ENCODE peak calls at places on chromosome 1, in five cellular contexts. F, U, T, I and J are unnamed samples.

GRCh38 chr1:25647863-25648262 is 31.3 kb downstream of the MAN1C1 start:
- DNase-seq in F (peak), U (no peak), T (no peak), I (no peak), J (peak)

GRCh38 chr1:91717839-91718238 is 168.1 kb downstream of the TGFBR3 start:
- DNase-seq in F (no peak), U (no peak), T (no peak), I (no peak), J (no peak)

GRCh38 chr1:81582467-81582986 is 218.2 kb upstream of the ADGRL2 start:
- DNase-seq in F (no peak), U (no peak), T (no peak), I (no peak), J (no peak)

GRCh38 chr1:56672579-56672978 is 27.5 kb downstream of the PRKAA2 start:
- DNase-seq in F (no peak), U (no peak), T (no peak), I (no peak), J (no peak)

GRCh38 chr1:246569248-246570238 is 3.3 kb downstream of the CNST start:
- DNase-seq in F (no peak), U (peak), T (peak), I (no peak), J (no peak)

GRCh38 chr1:177925006-177925405 is 44.9 kb downstream of the SEC16B start:
- DNase-seq in F (no peak), U (no peak), T (no peak), I (no peak), J (no peak)

GRCh38 chr1:38589036-38589435 is 270.5 kb downstream of the RRAGC start:
- DNase-seq in F (no peak), U (peak), T (no peak), I (no peak), J (no peak)

GRCh38 chr1:15290382-15290781 is 43.4 kb downstream of the FHAD1 start:
- DNase-seq in F (no peak), U (peak), T (peak), I (no peak), J (no peak)

GRCh38 chr1:109395602-109396512 is 1.9 kb downstream of the SORT1 start:
- DNase-seq in F (no peak), U (no peak), T (peak), I (no peak), J (no peak)

GRCh38 chr1:19651141-19651737 is 7.1 kb downstream of the NBL1 start:
- DNase-seq in F (no peak), U (no peak), T (peak), I (no peak), J (no peak)

GRCh38 chr1:216390956-216391355 is 32.3 kb downstream of the USH2A start:
- DNase-seq in F (no peak), U (no peak), T (no peak), I (no peak), J (no peak)

GRCh38 chr1:16440150-16440479 is 409 bp upstream of the NECAP2 start:
- DNase-seq in F (no peak), U (no peak), T (no peak), I (peak), J (no peak)

GRCh38 chr1:10909697-10910489 is 102.6 kb upstream of the TARDBP start:
- DNase-seq in F (no peak), U (peak), T (peak), I (peak), J (no peak)

GRCh38 chr1:244792188-244792850 is 43.1 kb upstream of the COX20 start:
- DNase-seq in F (no peak), U (no peak), T (peak), I (no peak), J (no peak)

GRCh38 chr1:225990705-225991464 is 8.3 kb downstream of the SDE2 start:
- DNase-seq in F (no peak), U (no peak), T (no peak), I (no peak), J (no peak)

GRCh38 chr1:32071758-32072621 is 749 bp upstream of the TMEM39B start:
- DNase-seq in F (no peak), U (peak), T (peak), I (no peak), J (no peak)

GRCh38 chr1:226216056-226216455 is 7.4 kb upstream of the MIXL1 start:
- DNase-seq in F (no peak), U (no peak), T (no peak), I (no peak), J (no peak)

GRCh38 chr1:168410464-168410863 is 129.8 kb downstream of the TBX19 start:
- DNase-seq in F (no peak), U (no peak), T (no peak), I (no peak), J (no peak)

GRCh38 chr1:213925783-213926182 is 62.0 kb upstream of the PROX1 start:
- DNase-seq in F (no peak), U (no peak), T (no peak), I (no peak), J (no peak)

GRCh38 chr1:2374260-2375155 is 16.8 kb downstream of the MORN1 start:
- DNase-seq in F (no peak), U (no peak), T (no peak), I (no peak), J (no peak)

GRCh38 chr1:28910379-28911125 is 3.8 kb upstream of the EPB41 start:
- DNase-seq in F (peak), U (no peak), T (no peak), I (no peak), J (no peak)

GRCh38 chr1:46246548-46247432 is 773 bp upstream of the RAD54L start:
- DNase-seq in F (peak), U (no peak), T (peak), I (peak), J (peak)

GRCh38 chr1:157369808-157370521 is 182.3 kb downstream of the FCRL5 start:
- DNase-seq in F (peak), U (peak), T (peak), I (peak), J (no peak)

GRCh38 chr1:44090409-44091252 is 28.0 kb upstream of the KLF17 start:
- DNase-seq in F (no peak), U (no peak), T (no peak), I (no peak), J (no peak)

GRCh38 chr1:14778882-14779594 is 180.6 kb downstream of the KAZN start:
- DNase-seq in F (no peak), U (no peak), T (peak), I (no peak), J (no peak)

GRCh38 chr1:19920132-19920710 is 3.2 kb downstream of the PLA2G2E start:
- DNase-seq in F (no peak), U (no peak), T (no peak), I (no peak), J (no peak)

GRCh38 chr1:45925728-45926287 is 122.4 kb downstream of the MAST2 start:
- DNase-seq in F (no peak), U (no peak), T (no peak), I (no peak), J (no peak)

GRCh38 chr1:163824006-163824405 is 502.3 kb downstream of the NUF2 start:
- DNase-seq in F (peak), U (peak), T (peak), I (no peak), J (no peak)

GRCh38 chr1:52752427-52752826 is 26.2 kb downstream of the ZYG11B start:
- DNase-seq in F (no peak), U (no peak), T (no peak), I (no peak), J (no peak)

GRCh38 chr1:22689505-22689904 is 21.1 kb upstream of the EPHB2 start:
- DNase-seq in F (no peak), U (peak), T (peak), I (no peak), J (no peak)

GRCh38 chr1:79155991-79156390 is 149.5 kb upstream of the ADGRL4 start:
- DNase-seq in F (no peak), U (no peak), T (no peak), I (no peak), J (no peak)

GRCh38 chr1:227372662-227373061 is 54.4 kb upstream of the CDC42BPA start:
- DNase-seq in F (no peak), U (peak), T (peak), I (no peak), J (no peak)

GRCh38 chr1:166511754-166512153 is 327.5 kb upstream of the POGK start:
- DNase-seq in F (no peak), U (peak), T (no peak), I (no peak), J (no peak)

GRCh38 chr1:66728021-66728420 is 24.2 kb upstream of the DYNLT5 start:
- DNase-seq in F (no peak), U (peak), T (peak), I (no peak), J (no peak)

GRCh38 chr1:1426961-1427934 is 6.2 kb upstream of the ANKRD65 start:
- DNase-seq in F (no peak), U (no peak), T (peak), I (no peak), J (peak)